ENCODE peak calls at places on chromosomes 4 and X, in nine cellular contexts. O is brain microvascular endothelial cell, R is BJ, T is choroid plexus epithelial cell, U is fibroblast of the aortic adventitia, E is cardiac muscle cell, P is lower leg skin, A is GM23248, M is lower lobe of right lung. D is an unnamed sample.

GRCh38 chr4:142353149-142353738 is 492.9 kb downstream of the INPP4B start:
- DNase-seq in O (peak; percentile 38), R (no peak), T (peak; percentile 86), U (peak; percentile 92), E (peak; percentile 80), P (no peak), A (peak; percentile 83), M (no peak), D (no peak)

GRCh38 chr4:179285696-179286095 is 1843.5 kb upstream of the AGA start:
- DNase-seq in O (no peak), R (no peak), T (no peak), U (no peak), E (no peak), P (no peak), A (no peak), M (no peak), D (no peak)

GRCh38 chr4:168309781-168310180 is 8.8 kb downstream of the DDX60 start:
- DNase-seq in O (no peak), R (no peak), T (peak; percentile 30), U (peak; percentile 55), E (peak; percentile 27), P (no peak), A (no peak), M (no peak), D (no peak)

GRCh38 chr4:148071009-148071408 is 339.1 kb downstream of the ARHGAP10 start:
- DNase-seq in O (no peak), R (no peak), T (no peak), U (no peak), E (no peak), P (no peak), A (no peak), M (no peak), D (no peak)

GRCh38 chr4:76212851-76213414 is 691 bp downstream of the SCARB2 start:
- DNase-seq in O (peak; percentile 12), R (no peak), T (peak; percentile 64), U (peak; percentile 55), E (no peak), P (no peak), A (peak; percentile 61), M (no peak), D (peak; percentile 46)

GRCh38 chrX:98068210-98068609 is 1184.5 kb downstream of the RPA4 start:
- DNase-seq in O (no peak), R (no peak), T (peak; percentile 58), U (no peak), E (no peak), P (no peak), A (no peak), M (no peak), D (no peak)

GRCh38 chr4:139025841-139026240 is 10.3 kb downstream of the NOCT start:
- DNase-seq in O (no peak), R (no peak), T (no peak), U (no peak), E (no peak), P (no peak), A (peak; percentile 11), M (no peak), D (no peak)

GRCh38 chr4:18103876-18104275 is 82.3 kb upstream of the LCORL start:
- DNase-seq in O (no peak), R (no peak), T (no peak), U (no peak), E (no peak), P (no peak), A (no peak), M (no peak), D (no peak)

GRCh38 chr4:184664445-184665210 is 15.1 kb downstream of the PRIMPOL start:
- DNase-seq in O (no peak), R (no peak), T (peak; percentile 56), U (no peak), E (peak; percentile 32), P (no peak), A (peak; percentile 40), M (no peak), D (no peak)

GRCh38 chr4:150510176-150510875 is 71.6 kb upstream of the MAB21L2 start:
- DNase-seq in O (peak; percentile 49), R (peak; percentile 47), T (peak; percentile 92), U (peak; percentile 91), E (no peak), P (no peak), A (peak; percentile 88), M (no peak), D (no peak)

GRCh38 chr4:78647272-78647671 is 95.7 kb downstream of the ANXA3 start:
- DNase-seq in O (no peak), R (no peak), T (no peak), U (no peak), E (no peak), P (no peak), A (no peak), M (no peak), D (no peak)

GRCh38 chrX:131614241-131614640 is 70.4 kb downstream of the OR13H1 start:
- DNase-seq in O (no peak), R (no peak), T (no peak), U (no peak), E (no peak), P (no peak), A (no peak), M (no peak), D (no peak)

GRCh38 chrX:101208152-101208905 is 11.3 kb upstream of the DRP2 start:
- DNase-seq in O (peak; percentile 80), R (no peak), T (peak; percentile 58), U (peak; percentile 57), E (no peak), P (no peak), A (peak; percentile 25), M (no peak), D (no peak)

DNA sequence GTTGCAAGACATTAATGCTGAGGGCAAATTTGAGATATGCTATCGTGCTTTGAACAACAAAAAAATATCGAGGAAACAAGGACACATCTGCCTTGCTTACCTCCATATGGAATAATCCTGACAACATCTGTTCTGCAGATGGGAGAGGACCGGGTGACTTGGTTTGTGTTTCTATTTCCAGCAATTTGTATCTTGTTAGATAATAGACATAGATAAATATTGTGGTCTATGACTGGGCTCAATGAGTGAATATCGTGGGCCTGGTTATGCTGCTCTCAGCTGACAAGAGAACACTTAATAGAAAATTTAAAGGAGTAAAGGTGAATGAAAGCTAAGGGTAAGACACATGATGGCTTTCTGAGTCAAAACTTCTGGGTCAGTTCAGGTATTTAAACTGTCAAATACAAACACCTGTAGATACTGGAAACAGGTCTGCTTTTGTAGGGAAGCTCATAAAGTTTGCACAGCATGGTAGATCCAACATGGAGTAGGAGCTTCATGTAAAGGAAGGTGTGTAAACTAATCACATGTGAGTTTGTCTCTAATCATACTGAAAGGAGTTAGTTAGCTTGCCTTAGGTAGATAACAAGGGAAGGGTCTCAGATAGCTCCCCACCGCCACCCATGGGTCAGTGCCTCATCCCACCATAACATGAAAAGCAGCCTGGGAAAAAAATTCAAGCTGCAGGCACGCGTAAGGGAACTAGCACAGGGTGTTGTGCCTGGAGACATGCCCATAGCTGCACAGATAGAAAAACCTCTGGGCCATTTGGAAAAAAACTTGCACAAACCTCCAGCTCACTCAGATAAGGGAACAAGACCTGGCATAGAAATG is 904.1 kb upstream of the EPHA5 start:
- DNase-seq in O (peak; percentile 79), R (peak; percentile 75), T (peak; percentile 71), U (peak; percentile 96), E (no peak), P (no peak), A (no peak), M (no peak), D (no peak)
- H3K4me3 ChIP-seq in O (no peak overlapping the region), R (no peak overlapping the region), T (no peak overlapping the region), U (peak overlapping the region; percentile 10), E (no peak overlapping the region), P (no peak overlapping the region), A (no peak overlapping the region), M (no peak overlapping the region), D (no peak overlapping the region)

GRCh38 chrX:38563006-38563405 is 1.7 kb downstream of the TSPAN7 start:
- DNase-seq in O (no peak), R (no peak), T (no peak), U (no peak), E (no peak), P (no peak), A (no peak), M (no peak), D (no peak)
- H3K4me3 ChIP-seq in O (no peak overlapping the region), R (no peak overlapping the region), T (no peak overlapping the region), U (no peak overlapping the region), E (no peak overlapping the region), P (no peak overlapping the region), A (no peak overlapping the region), M (peak overlapping the region; percentile 60), D (no peak overlapping the region)

GRCh38 chr4:157020882-157021281 is 49.3 kb upstream of the PDGFC start:
- DNase-seq in O (no peak), R (no peak), T (no peak), U (no peak), E (no peak), P (no peak), A (no peak), M (no peak), D (no peak)
- H3K4me3 ChIP-seq in O (no peak overlapping the region), R (no peak overlapping the region), T (no peak overlapping the region), U (no peak overlapping the region), E (no peak overlapping the region), P (no peak overlapping the region), A (no peak overlapping the region), M (no peak overlapping the region), D (no peak overlapping the region)

DNA sequence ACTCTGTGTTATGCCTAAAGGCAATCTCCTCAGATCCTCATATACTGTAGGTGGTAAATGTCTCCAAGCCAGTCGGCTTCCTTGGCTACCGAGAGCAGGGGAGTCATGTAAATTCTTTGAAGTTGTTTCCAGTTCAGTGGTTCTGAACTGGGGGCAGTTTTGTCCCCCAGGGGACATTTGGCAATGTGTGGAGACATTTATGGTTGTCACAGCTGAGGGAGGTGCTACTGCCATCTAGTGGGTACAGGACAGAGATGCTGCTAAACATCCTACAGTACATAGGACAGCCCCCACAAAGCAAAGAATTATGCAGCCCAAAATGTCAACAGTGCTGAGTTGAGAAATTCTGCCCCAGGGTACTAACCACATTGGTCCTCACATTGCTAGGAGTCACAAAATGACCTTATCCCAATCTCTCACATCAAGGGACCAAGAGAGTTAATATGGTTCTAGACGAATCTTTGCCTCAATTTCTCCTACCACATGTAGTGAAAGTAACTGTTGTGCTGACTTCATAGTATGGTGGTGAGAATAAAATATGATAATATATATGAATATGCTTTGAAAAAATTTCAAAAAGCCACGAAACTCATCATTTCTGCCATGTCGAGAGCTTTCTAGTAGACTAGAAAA is 104.4 kb upstream of the ARHGAP24 start:
- DNase-seq in O (peak; percentile 53), R (no peak), T (peak; percentile 65), U (peak; percentile 51), E (peak; percentile 56), P (peak; percentile 21), A (peak; percentile 60), M (no peak), D (no peak)
- H3K4me3 ChIP-seq in O (no peak overlapping the region), R (no peak overlapping the region), T (no peak overlapping the region), U (no peak overlapping the region), E (no peak overlapping the region), P (no peak overlapping the region), A (no peak overlapping the region), M (no peak overlapping the region), D (no peak overlapping the region)

GRCh38 chr4:24999392-25000104 is 31.2 kb downstream of the LGI2 start:
- DNase-seq in O (no peak), R (no peak), T (no peak), U (peak; percentile 54), E (peak; percentile 46), P (no peak), A (no peak), M (no peak), D (no peak)
- H3K4me3 ChIP-seq in O (no peak overlapping the region), R (no peak overlapping the region), T (no peak overlapping the region), U (no peak overlapping the region), E (no peak overlapping the region), P (no peak overlapping the region), A (no peak overlapping the region), M (no peak overlapping the region), D (no peak overlapping the region)